ENCODE peak calls at places on chromosomes 13 and 19, in five cellular contexts. One of them, this sample, is unnamed.

GRCh38 chr19:19550454-19550842 is 12.4 kb downstream of the CILP2 start:
- DNase-seq in hepatic stellate cell: no peak
- DNase-seq in hypothalamus: no peak
- DNase-seq in mammary epithelial cell: no peak
- DNase-seq in aorta: no peak
- DNase-seq in this sample: no peak

GRCh38 chr19:30567535-30568232 is 195.5 kb downstream of the ZNF536 start:
- DNase-seq in hepatic stellate cell: no peak
- DNase-seq in hypothalamus: no peak
- DNase-seq in mammary epithelial cell: no peak
- DNase-seq in aorta: no peak
- DNase-seq in this sample: no peak

GRCh38 chr19:55549500-55550320 is 4.4 kb upstream of the SBK3 start:
- DNase-seq in hepatic stellate cell: peak
- DNase-seq in hypothalamus: no peak
- DNase-seq in mammary epithelial cell: peak
- DNase-seq in aorta: no peak
- DNase-seq in this sample: no peak

GRCh38 chr13:48776396-48776795 is 122.7 kb downstream of the CYSLTR2 start:
- DNase-seq in hepatic stellate cell: no peak
- DNase-seq in hypothalamus: no peak
- DNase-seq in mammary epithelial cell: no peak
- DNase-seq in aorta: no peak
- DNase-seq in this sample: no peak

GRCh38 chr13:21997726-21998125 is 326.9 kb downstream of the FGF9 start:
- DNase-seq in hepatic stellate cell: no peak
- DNase-seq in hypothalamus: no peak
- DNase-seq in mammary epithelial cell: no peak
- DNase-seq in aorta: no peak
- DNase-seq in this sample: no peak

GRCh38 chr19:3098141-3098514 is 4.0 kb downstream of the GNA11 start:
- DNase-seq in hepatic stellate cell: peak
- DNase-seq in hypothalamus: no peak
- DNase-seq in mammary epithelial cell: peak
- DNase-seq in aorta: peak
- DNase-seq in this sample: peak

GRCh38 chr13:26343816-26344215 is 89.9 kb downstream of the CDK8 start:
- DNase-seq in hepatic stellate cell: no peak
- DNase-seq in hypothalamus: no peak
- DNase-seq in mammary epithelial cell: no peak
- DNase-seq in aorta: no peak
- DNase-seq in this sample: no peak

GRCh38 chr13:98480915-98481510 is 95.9 kb downstream of the STK24 start:
- DNase-seq in hepatic stellate cell: no peak
- DNase-seq in hypothalamus: no peak
- DNase-seq in mammary epithelial cell: no peak
- DNase-seq in aorta: no peak
- DNase-seq in this sample: no peak

GRCh38 chr19:3936506-3937442 is 3.9 kb downstream of the NMRK2 start:
- DNase-seq in hepatic stellate cell: no peak
- DNase-seq in hypothalamus: no peak
- DNase-seq in mammary epithelial cell: no peak
- DNase-seq in aorta: no peak
- DNase-seq in this sample: no peak

GRCh38 chr19:2617393-2618165 is 84.9 kb downstream of the GNG7 start:
- DNase-seq in hepatic stellate cell: no peak
- DNase-seq in hypothalamus: no peak
- DNase-seq in mammary epithelial cell: no peak
- DNase-seq in aorta: no peak
- DNase-seq in this sample: no peak

GRCh38 chr13:97130201-97130600 is 91.9 kb upstream of the MBNL2 start:
- DNase-seq in hepatic stellate cell: no peak
- DNase-seq in hypothalamus: no peak
- DNase-seq in mammary epithelial cell: no peak
- DNase-seq in aorta: no peak
- DNase-seq in this sample: no peak

GRCh38 chr19:2575734-2576481 is 100.0 kb downstream of the GADD45B start:
- DNase-seq in hepatic stellate cell: peak
- DNase-seq in hypothalamus: no peak
- DNase-seq in mammary epithelial cell: no peak
- DNase-seq in aorta: peak
- DNase-seq in this sample: peak

GRCh38 chr13:110312669-110313031 is 5.6 kb downstream of the COL4A2 start:
- DNase-seq in hepatic stellate cell: peak
- DNase-seq in hypothalamus: no peak
- DNase-seq in mammary epithelial cell: peak
- DNase-seq in aorta: no peak
- DNase-seq in this sample: no peak

GRCh38 chr19:35344511-35345031 is 3.1 kb upstream of the FFAR1 start:
- DNase-seq in hepatic stellate cell: no peak
- DNase-seq in hypothalamus: no peak
- DNase-seq in mammary epithelial cell: no peak
- DNase-seq in aorta: peak
- DNase-seq in this sample: no peak

GRCh38 chr13:102589291-102589822 is 7.4 kb upstream of the TPP2 start:
- DNase-seq in hepatic stellate cell: no peak
- DNase-seq in hypothalamus: peak
- DNase-seq in mammary epithelial cell: no peak
- DNase-seq in aorta: no peak
- DNase-seq in this sample: no peak

GRCh38 chr13:51277943-51278342 is 55.7 kb downstream of the FAM124A start:
- DNase-seq in hepatic stellate cell: no peak
- DNase-seq in hypothalamus: no peak
- DNase-seq in mammary epithelial cell: no peak
- DNase-seq in aorta: no peak
- DNase-seq in this sample: no peak

GRCh38 chr19:43656436-43656835 is 13.5 kb downstream of the PLAUR start:
- DNase-seq in hepatic stellate cell: no peak
- DNase-seq in hypothalamus: no peak
- DNase-seq in mammary epithelial cell: no peak
- DNase-seq in aorta: no peak
- DNase-seq in this sample: no peak

This sample was measured in heart right ventricle.